ENCODE peak calls at places on chromosomes 2 and 18, in five cellular contexts. One of them, this sample, is unnamed.

GRCh38 chr2:37588316-37588777 is 83.1 kb downstream of the CDC42EP3 start:
- DNase-seq in CD8-positive, alpha-beta T cell: no peak
- DNase-seq in T1000: no peak
- DNase-seq in pulmonary artery endothelial cell: no peak
- DNase-seq in cardiac fibroblast: no peak
- DNase-seq in this sample: no peak

GRCh38 chr2:29182920-29183319 is 67.7 kb downstream of the CLIP4 start:
- DNase-seq in CD8-positive, alpha-beta T cell: no peak
- DNase-seq in T1000: no peak
- DNase-seq in pulmonary artery endothelial cell: no peak
- DNase-seq in cardiac fibroblast: no peak
- DNase-seq in this sample: no peak

GRCh38 chr2:9481257-9481922 is 7.0 kb downstream of the IAH1 start:
- DNase-seq in CD8-positive, alpha-beta T cell: no peak
- DNase-seq in T1000: no peak
- DNase-seq in pulmonary artery endothelial cell: no peak
- DNase-seq in cardiac fibroblast: no peak
- DNase-seq in this sample: peak; percentile 30

GRCh38 chr2:120861576-120862191 is 126.0 kb downstream of the GLI2 start:
- DNase-seq in CD8-positive, alpha-beta T cell: no peak
- DNase-seq in T1000: peak; percentile 6
- DNase-seq in pulmonary artery endothelial cell: no peak
- DNase-seq in cardiac fibroblast: no peak
- DNase-seq in this sample: no peak

GRCh38 chr2:240997856-240998705 is at the start of gene SNED1:
- DNase-seq in CD8-positive, alpha-beta T cell: peak; percentile 85
- DNase-seq in T1000: peak; percentile 61
- DNase-seq in pulmonary artery endothelial cell: peak; percentile 43
- DNase-seq in cardiac fibroblast: peak; percentile 87
- DNase-seq in this sample: peak; percentile 87

GRCh38 chr18:49285627-49286026 is 174.8 kb downstream of the DYM start:
- DNase-seq in CD8-positive, alpha-beta T cell: no peak
- DNase-seq in T1000: no peak
- DNase-seq in pulmonary artery endothelial cell: no peak
- DNase-seq in cardiac fibroblast: no peak
- DNase-seq in this sample: no peak

GRCh38 chr18:50742947-50743346 is 76.9 kb downstream of the MRO start:
- DNase-seq in CD8-positive, alpha-beta T cell: no peak
- DNase-seq in T1000: no peak
- DNase-seq in pulmonary artery endothelial cell: no peak
- DNase-seq in cardiac fibroblast: no peak
- DNase-seq in this sample: no peak

GRCh38 chr2:239610457-239611221 is 209.8 kb upstream of the HDAC4 start:
- DNase-seq in CD8-positive, alpha-beta T cell: peak; percentile 37
- DNase-seq in T1000: no peak
- DNase-seq in pulmonary artery endothelial cell: no peak
- DNase-seq in cardiac fibroblast: no peak
- DNase-seq in this sample: no peak

GRCh38 chr2:30666307-30666874 is 140.9 kb downstream of the CAPN13 start:
- DNase-seq in CD8-positive, alpha-beta T cell: peak; percentile 15
- DNase-seq in T1000: peak; percentile 78
- DNase-seq in pulmonary artery endothelial cell: peak; percentile 73
- DNase-seq in cardiac fibroblast: peak; percentile 94
- DNase-seq in this sample: no peak

GRCh38 chr2:85319811-85320210 is 8.0 kb downstream of the TGOLN2 start:
- DNase-seq in CD8-positive, alpha-beta T cell: no peak
- DNase-seq in T1000: no peak
- DNase-seq in pulmonary artery endothelial cell: no peak
- DNase-seq in cardiac fibroblast: no peak
- DNase-seq in this sample: no peak

GRCh38 chr18:6731197-6731596 is 1.7 kb downstream of the ARHGAP28 start:
- DNase-seq in CD8-positive, alpha-beta T cell: no peak
- DNase-seq in T1000: no peak
- DNase-seq in pulmonary artery endothelial cell: no peak
- DNase-seq in cardiac fibroblast: peak; percentile 69
- DNase-seq in this sample: peak; percentile 37

GRCh38 chr2:6841537-6842287 is 24.0 kb downstream of the CMPK2 start:
- DNase-seq in CD8-positive, alpha-beta T cell: no peak
- DNase-seq in T1000: no peak
- DNase-seq in pulmonary artery endothelial cell: no peak
- DNase-seq in cardiac fibroblast: no peak
- DNase-seq in this sample: no peak

GRCh38 chr2:37370666-37371065 is 26.2 kb downstream of the QPCT start:
- DNase-seq in CD8-positive, alpha-beta T cell: no peak
- DNase-seq in T1000: no peak
- DNase-seq in pulmonary artery endothelial cell: no peak
- DNase-seq in cardiac fibroblast: no peak
- DNase-seq in this sample: no peak

GRCh38 chr2:95354925-95355324 is 47.6 kb upstream of the FAHD2A start:
- DNase-seq in CD8-positive, alpha-beta T cell: no peak
- DNase-seq in T1000: no peak
- DNase-seq in pulmonary artery endothelial cell: no peak
- DNase-seq in cardiac fibroblast: no peak
- DNase-seq in this sample: no peak

GRCh38 chr2:42978175-42978886 is 185.9 kb upstream of the HAAO start:
- DNase-seq in CD8-positive, alpha-beta T cell: no peak
- DNase-seq in T1000: no peak
- DNase-seq in pulmonary artery endothelial cell: no peak
- DNase-seq in cardiac fibroblast: no peak
- DNase-seq in this sample: no peak

This sample was measured in mesendoderm.